ENCODE peak calls at places on chromosome 10, in six cellular contexts. F is GM23248; U is endodermal cell; G is uterus; J is CD8-positive, alpha-beta memory T cell; Y is adrenal gland. S is an unnamed sample.
A peak's percentile ranks its signal among the peaks of the same experiment; 100 is the strongest.

GRCh38 chr10:10886861-10887539 is 130.7 kb upstream of the CELF2 start:
- DNase-seq in J (no peak), F (no peak), U (no peak), Y (no peak), G (no peak), S (no peak)

GRCh38 chr10:123748711-123749110 is 82.6 kb downstream of the GPR26 start:
- DNase-seq in G (no peak), F (no peak), J (no peak), Y (no peak), U (no peak), S (no peak)

GRCh38 chr10:74263996-74264395 is 113.0 kb downstream of the ADK start:
- DNase-seq in U (no peak), F (no peak), Y (no peak), J (no peak), G (no peak), S (no peak)

GRCh38 chr10:77526861-77527617 is 110.6 kb downstream of the KCNMA1 start:
- DNase-seq in J (no peak), F (no peak), U (no peak), Y (no peak), G (no peak), S (peak; percentile 17)

GRCh38 chr10:31318382-31318853 is 598 bp upstream of the ZEB1 start:
- DNase-seq in U (no peak), J (peak; percentile 68), F (peak; percentile 83), Y (peak; percentile 57), G (peak; percentile 73), S (no peak)

GRCh38 chr10:119190353-119190752 is 11.7 kb upstream of the PRDX3 start:
- DNase-seq in J (no peak), F (peak; percentile 98), U (no peak), Y (peak; percentile 22), G (no peak), S (no peak)

GRCh38 chr10:104434601-104435000 is 81.0 kb downstream of the CFAP58 start:
- DNase-seq in Y (no peak), U (no peak), J (no peak), G (no peak), F (no peak), S (no peak)

GRCh38 chr10:34124522-34125035 is 690.5 kb downstream of the PARD3 start:
- DNase-seq in U (peak; percentile 69), Y (peak; percentile 77), G (no peak), J (no peak), F (peak; percentile 77), S (peak; percentile 57)

GRCh38 chr10:67612577-67613537 is 83.1 kb downstream of the CTNNA3 start:
- DNase-seq in U (no peak), J (peak; percentile 23), F (peak; percentile 63), Y (no peak), G (no peak), S (no peak)

GRCh38 chr10:78972160-78972946 is 96.4 kb upstream of the ZMIZ1 start:
- DNase-seq in G (peak; percentile 73), J (no peak), Y (peak; percentile 95), F (peak; percentile 94), U (peak; percentile 76), S (no peak)

GRCh38 chr10:20144268-20144667 is 328.0 kb downstream of the PLXDC2 start:
- DNase-seq in Y (no peak), U (no peak), J (no peak), F (no peak), G (no peak), S (no peak)

GRCh38 chr10:96585726-96586418 is 940 bp downstream of the TM9SF3 start:
- DNase-seq in Y (no peak), U (no peak), J (peak; percentile 22), G (no peak), F (peak; percentile 59), S (no peak)

GRCh38 chr10:56715262-56715661 is 354.2 kb upstream of the ZWINT start:
- DNase-seq in U (no peak), Y (no peak), J (no peak), F (no peak), G (no peak), S (no peak)

GRCh38 chr10:65548046-65548445 is 1377.8 kb upstream of the LRRTM3 start:
- DNase-seq in G (no peak), Y (no peak), J (no peak), U (no peak), F (no peak), S (no peak)

GRCh38 chr10:103572597-103573321 is 79.3 kb downstream of the NEURL1 start:
- DNase-seq in Y (no peak), J (no peak), F (peak; percentile 20), U (no peak), G (peak; percentile 71), S (no peak)

GRCh38 chr10:17444062-17444714 is 10.2 kb downstream of the ST8SIA6 start:
- DNase-seq in U (no peak), Y (no peak), J (no peak), G (no peak), F (no peak), S (no peak)

GRCh38 chr10:10598297-10598696 is 419.4 kb upstream of the CELF2 start:
- DNase-seq in Y (no peak), U (no peak), G (no peak), F (no peak), J (no peak), S (no peak)

GRCh38 chr10:104146871-104147270 is 24.9 kb downstream of the SFR1 start:
- DNase-seq in J (no peak), F (no peak), U (no peak), Y (no peak), G (no peak), S (peak; percentile 3)

GRCh38 chr10:56357018-56357417 is 4.0 kb downstream of the ZWINT start:
- DNase-seq in F (no peak), J (no peak), Y (no peak), U (no peak), G (no peak), S (no peak)

GRCh38 chr10:62744136-62744535 is 60.4 kb upstream of the ADO start:
- DNase-seq in U (no peak), G (no peak), J (no peak), F (peak; percentile 78), Y (no peak), S (no peak)

GRCh38 chr10:130989670-130990247 is 321.8 kb downstream of the TCERG1L start:
- DNase-seq in J (no peak), U (no peak), G (no peak), F (no peak), Y (no peak), S (no peak)

GRCh38 chr10:126110434-126110833 is 214.1 kb downstream of the FANK1 start:
- DNase-seq in G (no peak), Y (no peak), F (peak; percentile 67), J (no peak), U (no peak), S (peak; percentile 27)

GRCh38 chr10:96516337-96516736 is 2.6 kb upstream of the TLL2 start:
- DNase-seq in G (no peak), Y (no peak), F (no peak), J (no peak), U (no peak), S (no peak)

GRCh38 chr10:55631071-55631654 is 729.9 kb downstream of the ZWINT start:
- DNase-seq in F (peak; percentile 65), J (no peak), G (no peak), Y (peak; percentile 80), U (peak; percentile 96), S (peak; percentile 17)

GRCh38 chr10:31758495-31758894 is 170.1 kb downstream of the ARHGAP12 start:
- DNase-seq in G (no peak), Y (no peak), U (no peak), J (no peak), F (peak; percentile 76), S (no peak)

GRCh38 chr10:74863508-74863907 is 37.1 kb downstream of the KAT6B start:
- DNase-seq in U (no peak), Y (no peak), J (no peak), G (no peak), F (peak; percentile 30), S (no peak)

GRCh38 chr10:51139176-51139575 is 64.9 kb downstream of the PRKG1 start:
- DNase-seq in F (peak; percentile 37), J (no peak), U (no peak), Y (no peak), G (no peak), S (no peak)

GRCh38 chr10:81479316-81479715 is 395.7 kb upstream of the NRG3 start:
- DNase-seq in G (no peak), F (no peak), J (no peak), U (peak; percentile 63), Y (no peak), S (no peak)

GRCh38 chr10:81472927-81473470 is 402.0 kb upstream of the NRG3 start:
- DNase-seq in F (no peak), Y (no peak), J (no peak), G (no peak), U (peak; percentile 72), S (no peak)

GRCh38 chr10:81473755-81474154 is 401.2 kb upstream of the NRG3 start:
- DNase-seq in J (no peak), Y (no peak), G (no peak), U (no peak), F (no peak), S (no peak)
- H3K4me1 ChIP-seq in J (no peaks in the 10 kb centered on the region), Y (no peaks in the 10 kb centered on the region), G (no peaks in the 10 kb centered on the region), U (no peaks in the 10 kb centered on the region), F (no peaks in the 10 kb centered on the region), S (no peaks in the 10 kb centered on the region)

GRCh38 chr10:72089618-72090017 is 1.3 kb upstream of the SPOCK2 start:
- DNase-seq in J (no peak), U (no peak), Y (no peak), G (no peak), F (no peak), S (no peak)

GRCh38 chr10:72087392-72087968 is 871 bp downstream of the SPOCK2 start:
- DNase-seq in F (no peak), Y (no peak), G (no peak), U (peak; percentile 66), J (no peak), S (no peak)

GRCh38 chr10:72090326-72090725 is 2.0 kb upstream of the SPOCK2 start:
- DNase-seq in U (no peak), G (no peak), Y (no peak), J (no peak), F (no peak), S (no peak)

GRCh38 chr10:72087969-72088878 is at the start of gene SPOCK2:
- DNase-seq in J (peak; percentile 76), Y (peak; percentile 40), F (peak; percentile 39), G (no peak), U (peak; percentile 76), S (no peak)

GRCh38 chr10:72088879-72089585 is 681 bp upstream of the SPOCK2 start:
- DNase-seq in U (peak; percentile 72), F (peak; percentile 30), Y (no peak), J (peak; percentile 39), G (no peak), S (peak; percentile 42)
- H3K4me1 ChIP-seq in U (peaks cover 7% of the 10 kb centered on the region), F (peaks cover 5% of the 10 kb centered on the region), Y (peaks cover 26% of the 10 kb centered on the region), J (peaks cover 47% of the 10 kb centered on the region), G (no peaks in the 10 kb centered on the region), S (peaks cover 18% of the 10 kb centered on the region)

DNA sequence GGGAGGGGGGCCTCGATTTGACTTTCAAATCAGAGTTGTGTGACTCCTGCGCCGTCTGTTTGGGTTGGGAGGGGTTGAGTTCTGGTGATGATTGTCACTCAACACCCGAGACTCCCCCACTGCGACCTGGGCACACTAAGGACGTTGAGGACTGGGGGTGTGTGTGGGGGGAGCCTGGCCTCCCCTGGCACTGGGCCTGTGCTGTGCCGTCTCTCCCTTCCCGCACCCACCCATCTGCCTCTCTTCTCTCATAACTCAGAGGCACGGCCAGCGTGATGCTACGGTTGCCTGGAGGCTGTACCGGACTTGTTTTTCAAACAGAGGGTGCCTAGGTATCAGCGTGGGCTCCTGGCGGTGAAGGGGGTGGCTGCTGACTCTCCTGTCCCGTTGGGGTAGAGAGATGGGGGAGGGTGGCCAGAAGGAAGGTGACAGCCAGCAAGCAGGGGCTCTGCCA is 56.7 kb upstream of the PFKFB3 start:
- DNase-seq in F (no peak), G (no peak), J (no peak), Y (no peak), U (no peak), S (no peak)
- H3K4me1 ChIP-seq in F (peaks cover 10% of the 10 kb centered on the region), G (no peaks in the 10 kb centered on the region), J (peaks cover 41% of the 10 kb centered on the region), Y (peaks cover 11% of the 10 kb centered on the region), U (peaks cover 10% of the 10 kb centered on the region), S (peaks cover 11% of the 10 kb centered on the region)

GRCh38 chr10:80199828-80200227 is 5.5 kb downstream of the ANXA11 start:
- DNase-seq in F (peak; percentile 95), Y (peak; percentile 36), G (no peak), J (no peak), U (peak; percentile 54), S (no peak)
- H3K4me1 ChIP-seq in F (peaks cover 63% of the 10 kb centered on the region), Y (peaks cover 9% of the 10 kb centered on the region), G (no peaks in the 10 kb centered on the region), J (peaks cover 85% of the 10 kb centered on the region), U (peaks cover 12% of the 10 kb centered on the region), S (peaks cover 15% of the 10 kb centered on the region)

S was measured in A673.